ENCODE peak calls at places on chromosomes 3 and 15, in five cellular contexts. H, K, W, J and I are unnamed samples.

GRCh38 chr15:39199076-39199475 is 381.8 kb upstream of the THBS1 start:
- DNase-seq in H (no peak), K (no peak), W (no peak), J (no peak), I (no peak)

GRCh38 chr3:150844484-150844883 is 60.8 kb downstream of the MINDY4B start:
- DNase-seq in H (no peak), K (no peak), W (no peak), J (no peak), I (no peak)

GRCh38 chr3:174541708-174542107 is 317.4 kb upstream of the NAALADL2 start:
- DNase-seq in H (no peak), K (no peak), W (no peak), J (no peak), I (no peak)

GRCh38 chr3:185693985-185694675 is 108.0 kb downstream of the SENP2 start:
- DNase-seq in H (no peak), K (no peak), W (no peak), J (no peak), I (no peak)

GRCh38 chr15:43912991-43913927 is 86.5 kb downstream of the WDR76 start:
- DNase-seq in H (no peak), K (no peak), W (peak), J (no peak), I (no peak)

GRCh38 chr3:126367316-126367805 is 10.2 kb upstream of the KLF15 start:
- DNase-seq in H (peak), K (peak), W (no peak), J (no peak), I (peak)

GRCh38 chr3:108062051-108062450 is 28.8 kb downstream of the CD47 start:
- DNase-seq in H (no peak), K (no peak), W (no peak), J (no peak), I (no peak)

GRCh38 chr3:105238367-105238766 is 128.3 kb upstream of the ALCAM start:
- DNase-seq in H (no peak), K (no peak), W (no peak), J (no peak), I (no peak)

GRCh38 chr15:89747708-89748682 is 3.1 kb downstream of the MESP1 start:
- DNase-seq in H (no peak), K (no peak), W (no peak), J (no peak), I (no peak)

GRCh38 chr3:44929782-44930181 is 46.2 kb downstream of the ZDHHC3 start:
- DNase-seq in H (no peak), K (no peak), W (no peak), J (no peak), I (no peak)

GRCh38 chr3:136752046-136752326 is 192 bp downstream of the STAG1 start:
- DNase-seq in H (no peak), K (no peak), W (no peak), J (no peak), I (no peak)

GRCh38 chr3:56987238-56987932 is 73.1 kb upstream of the SPATA12 start:
- DNase-seq in H (no peak), K (no peak), W (no peak), J (no peak), I (no peak)

GRCh38 chr15:77691607-77692006 is 58.9 kb upstream of the LINGO1 start:
- DNase-seq in H (no peak), K (no peak), W (no peak), J (no peak), I (no peak)
- TF ChIP-seq CTCF in H (no peak), K (no peak), W (no peak), J (no peak), I (no peak)

DNA sequence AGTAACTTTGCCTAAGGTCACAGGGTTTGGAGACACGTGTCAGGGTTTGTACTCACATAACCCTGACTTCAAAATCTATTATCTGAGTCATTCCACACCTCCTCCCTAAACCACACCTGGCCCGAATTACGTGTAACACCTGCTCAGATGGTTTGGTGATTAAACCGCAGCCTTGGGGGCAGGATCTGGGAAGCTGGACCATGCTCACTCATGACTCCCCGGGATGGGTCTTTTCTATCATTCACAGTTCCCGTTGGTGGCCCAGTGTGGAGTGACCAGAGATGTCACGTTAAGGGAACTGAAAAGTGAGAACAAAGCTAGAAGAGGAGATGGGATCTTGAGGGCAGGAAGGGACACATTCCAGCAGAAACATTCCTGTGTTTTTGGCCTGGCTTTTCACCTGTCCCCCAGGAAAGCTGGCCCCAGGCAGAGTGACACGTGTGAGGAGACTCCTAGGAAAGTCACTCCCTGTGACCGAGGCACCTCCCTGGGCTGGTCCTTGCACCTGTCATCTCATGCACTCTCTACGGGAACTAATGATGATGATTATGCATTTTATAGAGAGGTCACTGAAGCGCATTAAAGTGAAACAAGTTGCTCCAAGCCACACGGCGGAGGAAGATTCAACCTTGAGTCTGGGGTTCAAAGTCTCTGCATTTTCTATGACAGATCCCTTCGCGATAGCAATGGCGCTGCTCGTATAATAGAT is 75.5 kb upstream of the POMGNT2 start:
- DNase-seq in H (no peak), K (no peak), W (no peak), J (no peak), I (no peak)
- TF ChIP-seq CTCF in H (no peak), K (no peak), W (no peak), J (no peak), I (no peak)

DNA sequence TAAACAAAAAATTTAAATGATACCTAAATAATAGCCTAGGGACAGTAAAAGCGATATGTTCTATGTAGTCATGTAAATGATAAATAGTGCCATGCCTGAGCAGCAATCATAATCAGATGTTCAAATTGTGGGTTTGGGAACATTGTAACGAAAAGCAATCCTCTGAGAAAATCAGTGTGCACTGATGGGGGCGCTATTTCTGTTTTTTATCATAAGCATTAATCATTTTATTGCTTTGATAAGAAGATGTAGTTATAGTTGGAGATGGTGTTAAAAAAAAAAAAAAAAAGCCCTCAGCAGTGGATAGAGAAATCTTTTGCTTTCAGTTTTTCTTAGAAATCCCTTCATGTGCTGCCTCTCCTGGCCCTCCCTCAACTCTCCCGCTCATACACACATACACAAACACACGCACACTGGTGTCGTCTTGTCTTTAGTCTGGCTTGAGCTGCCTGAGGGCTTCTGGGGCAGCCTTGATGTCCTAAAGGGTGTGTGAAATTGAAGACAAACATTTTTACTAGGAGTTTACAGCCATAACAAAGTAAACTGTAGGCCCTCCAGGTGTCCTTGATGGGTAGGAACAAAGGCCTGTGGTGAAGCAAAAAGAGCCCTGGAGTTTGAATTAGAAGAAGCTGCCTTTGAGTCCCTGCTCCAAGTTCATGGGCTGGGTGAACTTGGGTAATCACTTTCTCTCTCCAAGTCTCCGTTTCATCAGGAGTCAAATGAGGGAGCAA is 428.1 kb downstream of the SOX2 start:
- DNase-seq in H (no peak), K (no peak), W (no peak), J (no peak), I (no peak)
- TF ChIP-seq CTCF in H (no peak), K (no peak), W (no peak), J (no peak), I (peak)

DNA sequence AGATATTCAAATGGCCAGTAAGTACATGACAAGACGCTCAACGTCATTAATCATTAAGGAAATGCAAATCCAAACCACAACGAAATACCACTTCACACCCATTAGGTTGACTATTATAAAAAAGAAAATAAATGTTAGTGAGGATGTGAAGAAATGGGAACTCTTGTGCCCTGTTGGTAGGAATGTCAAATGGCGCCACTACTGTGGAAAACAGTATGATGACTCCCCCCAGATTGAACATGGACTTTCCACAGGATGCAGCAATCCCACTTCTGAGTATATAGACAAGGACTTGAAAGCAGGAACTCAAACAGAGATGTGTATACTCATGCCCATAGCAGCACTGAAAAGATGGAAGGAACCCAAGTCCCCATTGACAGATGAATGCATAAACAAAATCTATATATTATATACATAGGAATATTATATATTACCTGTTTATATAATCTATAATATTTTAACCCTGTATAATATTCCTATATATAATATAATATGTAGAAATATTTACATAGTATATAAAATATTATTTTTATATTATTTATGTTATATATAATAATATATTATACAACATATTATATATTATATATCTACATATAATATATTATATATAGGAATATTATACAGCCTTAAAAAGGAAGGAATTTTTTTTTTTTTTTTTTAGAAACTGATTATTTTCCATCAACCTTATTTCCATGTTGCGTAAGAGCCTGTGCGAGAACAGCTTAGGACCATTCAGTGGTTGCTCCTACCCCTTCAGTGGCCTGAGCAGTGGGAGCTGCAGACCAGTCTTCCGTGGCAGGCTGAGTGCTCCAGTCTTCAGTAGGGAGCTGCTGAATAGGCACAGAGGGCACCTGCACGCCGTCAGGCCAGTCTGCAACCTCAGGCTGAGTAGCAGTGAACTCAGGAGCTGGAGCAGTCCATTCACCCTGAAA is 17.6 kb upstream of the PIGZ start:
- DNase-seq in H (no peak), K (no peak), W (no peak), J (no peak), I (peak)
- TF ChIP-seq CTCF in H (no peak), K (no peak), W (no peak), J (no peak), I (peak)

DNA sequence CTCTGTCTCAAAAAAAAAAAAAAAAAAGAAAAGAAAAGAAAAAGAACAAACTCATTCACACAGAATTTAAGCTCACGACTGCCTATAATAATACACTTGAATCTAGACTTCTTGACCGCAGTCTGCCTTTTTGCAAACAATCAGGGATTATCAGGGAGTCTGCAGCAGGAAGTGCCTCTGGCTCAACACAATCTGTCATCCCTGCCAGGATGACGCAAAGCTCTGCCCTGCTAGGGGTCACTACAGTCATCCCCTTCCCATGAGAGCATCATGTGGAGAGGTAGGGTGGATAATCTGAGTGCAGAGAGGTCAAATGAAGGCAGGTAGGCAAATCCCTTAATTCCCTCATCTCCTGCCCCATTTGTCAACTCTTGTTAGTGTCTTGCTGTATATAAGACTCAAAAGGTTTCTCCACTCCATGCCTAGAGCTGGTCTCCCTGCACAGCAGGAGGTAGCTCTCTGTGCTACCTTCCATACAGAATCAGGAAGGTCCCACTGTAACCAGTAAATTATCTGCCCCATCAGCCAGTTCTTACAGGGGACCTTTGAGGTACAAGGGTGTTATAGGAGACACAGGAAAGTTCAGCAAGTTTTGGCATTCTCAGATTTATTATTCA is 4.2 kb downstream of the UBAP1L start:
- DNase-seq in H (no peak), K (no peak), W (no peak), J (no peak), I (no peak)
- TF ChIP-seq CTCF in H (no peak), K (no peak), W (no peak), J (no peak), I (no peak)

DNA sequence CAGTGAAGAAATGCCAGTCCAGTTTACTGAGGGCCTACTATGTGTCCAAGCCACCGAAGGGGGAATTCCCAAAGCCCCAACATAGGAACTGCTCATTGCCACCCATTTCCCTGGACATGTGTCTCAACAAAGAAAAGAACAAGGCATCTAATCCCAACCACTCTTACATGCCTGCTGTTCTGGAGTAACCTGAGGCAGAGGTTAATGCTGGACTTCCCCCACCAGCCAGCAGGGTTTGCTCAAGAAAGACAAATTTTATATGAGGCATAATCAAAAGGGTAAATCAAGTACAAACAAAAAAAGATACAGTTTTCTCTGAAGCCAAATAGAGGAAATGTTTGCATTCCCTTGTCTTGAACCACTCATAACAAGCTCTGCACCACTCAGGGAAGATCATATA is 4.1 kb downstream of the ADCY5 start:
- DNase-seq in H (no peak), K (no peak), W (no peak), J (no peak), I (no peak)
- TF ChIP-seq CTCF in H (no peak), K (peak), W (no peak), J (no peak), I (peak)